ENCODE peak calls at places on chromosome 6, in nine cellular contexts. One of them, this sample, is unnamed.

GRCh38 chr6:57104350-57104749 is 14.4 kb downstream of the ZNF451 start:
- DNase-seq in uterus: no peak
- DNase-seq in dorsolateral prefrontal cortex: no peak
- DNase-seq in psoas muscle: no peak
- DNase-seq in fibroblast of lung: no peak
- DNase-seq in mammary epithelial cell: no peak
- DNase-seq in cardiac muscle cell: no peak
- DNase-seq in fibroblast of mammary gland: no peak
- DNase-seq in A549: no peak
- DNase-seq in this sample: no peak

GRCh38 chr6:7247828-7248227 is 65.2 kb downstream of the SSR1 start:
- DNase-seq in uterus: no peak
- DNase-seq in dorsolateral prefrontal cortex: no peak
- DNase-seq in psoas muscle: no peak
- DNase-seq in fibroblast of lung: no peak
- DNase-seq in mammary epithelial cell: no peak
- DNase-seq in cardiac muscle cell: no peak
- DNase-seq in fibroblast of mammary gland: no peak
- DNase-seq in A549: no peak
- DNase-seq in this sample: no peak

GRCh38 chr6:42249279-42249678 is 31.6 kb upstream of the MRPS10 start:
- DNase-seq in uterus: no peak
- DNase-seq in dorsolateral prefrontal cortex: no peak
- DNase-seq in psoas muscle: no peak
- DNase-seq in fibroblast of lung: no peak
- DNase-seq in mammary epithelial cell: peak; percentile 64
- DNase-seq in cardiac muscle cell: no peak
- DNase-seq in fibroblast of mammary gland: peak; percentile 54
- DNase-seq in A549: no peak
- DNase-seq in this sample: no peak

GRCh38 chr6:152338335-152339125 is 298.6 kb downstream of the SYNE1 start:
- DNase-seq in uterus: peak; percentile 56
- DNase-seq in dorsolateral prefrontal cortex: peak; percentile 55
- DNase-seq in psoas muscle: peak; percentile 63
- DNase-seq in fibroblast of lung: peak; percentile 36
- DNase-seq in mammary epithelial cell: peak; percentile 8
- DNase-seq in cardiac muscle cell: peak; percentile 33
- DNase-seq in fibroblast of mammary gland: peak; percentile 37
- DNase-seq in A549: peak; percentile 10
- DNase-seq in this sample: no peak

GRCh38 chr6:112024464-112024863 is 29.4 kb upstream of the CCN6 start:
- DNase-seq in uterus: no peak
- DNase-seq in dorsolateral prefrontal cortex: no peak
- DNase-seq in psoas muscle: no peak
- DNase-seq in fibroblast of lung: no peak
- DNase-seq in mammary epithelial cell: no peak
- DNase-seq in cardiac muscle cell: no peak
- DNase-seq in fibroblast of mammary gland: no peak
- DNase-seq in A549: no peak
- DNase-seq in this sample: no peak

GRCh38 chr6:121686611-121687023 is 251.2 kb downstream of the GJA1 start:
- DNase-seq in uterus: no peak
- DNase-seq in dorsolateral prefrontal cortex: no peak
- DNase-seq in psoas muscle: no peak
- DNase-seq in fibroblast of lung: no peak
- DNase-seq in mammary epithelial cell: no peak
- DNase-seq in cardiac muscle cell: no peak
- DNase-seq in fibroblast of mammary gland: no peak
- DNase-seq in A549: no peak
- DNase-seq in this sample: no peak

GRCh38 chr6:121645100-121645745 is 209.8 kb downstream of the GJA1 start:
- DNase-seq in uterus: no peak
- DNase-seq in dorsolateral prefrontal cortex: no peak
- DNase-seq in psoas muscle: no peak
- DNase-seq in fibroblast of lung: no peak
- DNase-seq in mammary epithelial cell: no peak
- DNase-seq in cardiac muscle cell: no peak
- DNase-seq in fibroblast of mammary gland: peak; percentile 68
- DNase-seq in A549: no peak
- DNase-seq in this sample: no peak

GRCh38 chr6:11011787-11012234 is 32.3 kb downstream of the ELOVL2 start:
- DNase-seq in uterus: no peak
- DNase-seq in dorsolateral prefrontal cortex: no peak
- DNase-seq in psoas muscle: no peak
- DNase-seq in fibroblast of lung: no peak
- DNase-seq in mammary epithelial cell: no peak
- DNase-seq in cardiac muscle cell: peak; percentile 28
- DNase-seq in fibroblast of mammary gland: peak; percentile 71
- DNase-seq in A549: peak; percentile 69
- DNase-seq in this sample: no peak

GRCh38 chr6:24093381-24093780 is 32.6 kb upstream of the NRSN1 start:
- DNase-seq in uterus: no peak
- DNase-seq in dorsolateral prefrontal cortex: no peak
- DNase-seq in psoas muscle: no peak
- DNase-seq in fibroblast of lung: no peak
- DNase-seq in mammary epithelial cell: no peak
- DNase-seq in cardiac muscle cell: no peak
- DNase-seq in fibroblast of mammary gland: peak; percentile 53
- DNase-seq in A549: no peak
- DNase-seq in this sample: no peak

GRCh38 chr6:157200611-157201010 is 122.7 kb downstream of the TMEM242 start:
- DNase-seq in uterus: no peak
- DNase-seq in dorsolateral prefrontal cortex: no peak
- DNase-seq in psoas muscle: no peak
- DNase-seq in fibroblast of lung: no peak
- DNase-seq in mammary epithelial cell: no peak
- DNase-seq in cardiac muscle cell: no peak
- DNase-seq in fibroblast of mammary gland: no peak
- DNase-seq in A549: no peak
- DNase-seq in this sample: no peak

GRCh38 chr6:33740204-33740608 is 6.5 kb downstream of the IP6K3 start:
- DNase-seq in uterus: no peak
- DNase-seq in dorsolateral prefrontal cortex: no peak
- DNase-seq in psoas muscle: peak; percentile 85
- DNase-seq in fibroblast of lung: peak; percentile 19
- DNase-seq in mammary epithelial cell: no peak
- DNase-seq in cardiac muscle cell: no peak
- DNase-seq in fibroblast of mammary gland: no peak
- DNase-seq in A549: no peak
- DNase-seq in this sample: no peak

GRCh38 chr6:146896960-146897701 is 298.4 kb downstream of the ADGB start:
- DNase-seq in uterus: no peak
- DNase-seq in dorsolateral prefrontal cortex: no peak
- DNase-seq in psoas muscle: no peak
- DNase-seq in fibroblast of lung: no peak
- DNase-seq in mammary epithelial cell: no peak
- DNase-seq in cardiac muscle cell: no peak
- DNase-seq in fibroblast of mammary gland: no peak
- DNase-seq in A549: no peak
- DNase-seq in this sample: no peak

GRCh38 chr6:151284012-151284411 is 44.2 kb downstream of the AKAP12 start:
- DNase-seq in uterus: no peak
- DNase-seq in dorsolateral prefrontal cortex: no peak
- DNase-seq in psoas muscle: no peak
- DNase-seq in fibroblast of lung: no peak
- DNase-seq in mammary epithelial cell: peak; percentile 73
- DNase-seq in cardiac muscle cell: no peak
- DNase-seq in fibroblast of mammary gland: no peak
- DNase-seq in A549: no peak
- DNase-seq in this sample: no peak

GRCh38 chr6:73504160-73504559 is 16.7 kb downstream of the EEF1A1 start:
- DNase-seq in uterus: no peak
- DNase-seq in dorsolateral prefrontal cortex: no peak
- DNase-seq in psoas muscle: no peak
- DNase-seq in fibroblast of lung: no peak
- DNase-seq in mammary epithelial cell: no peak
- DNase-seq in cardiac muscle cell: no peak
- DNase-seq in fibroblast of mammary gland: no peak
- DNase-seq in A549: no peak
- DNase-seq in this sample: no peak

GRCh38 chr6:41625442-41625841 is 12.8 kb upstream of the MDFI start:
- DNase-seq in uterus: no peak
- DNase-seq in dorsolateral prefrontal cortex: no peak
- DNase-seq in psoas muscle: peak; percentile 39
- DNase-seq in fibroblast of lung: no peak
- DNase-seq in mammary epithelial cell: peak; percentile 79
- DNase-seq in cardiac muscle cell: peak; percentile 62
- DNase-seq in fibroblast of mammary gland: no peak
- DNase-seq in A549: no peak
- DNase-seq in this sample: no peak

GRCh38 chr6:140729521-140729920 is 1355.1 kb upstream of the CITED2 start:
- DNase-seq in uterus: no peak
- DNase-seq in dorsolateral prefrontal cortex: no peak
- DNase-seq in psoas muscle: no peak
- DNase-seq in fibroblast of lung: no peak
- DNase-seq in mammary epithelial cell: no peak
- DNase-seq in cardiac muscle cell: no peak
- DNase-seq in fibroblast of mammary gland: no peak
- DNase-seq in A549: no peak
- DNase-seq in this sample: no peak

GRCh38 chr6:157219201-157220200 is 103.8 kb downstream of the TMEM242 start:
- DNase-seq in uterus: peak; percentile 11
- DNase-seq in dorsolateral prefrontal cortex: no peak
- DNase-seq in psoas muscle: no peak
- DNase-seq in fibroblast of lung: peak; percentile 45
- DNase-seq in mammary epithelial cell: no peak
- DNase-seq in cardiac muscle cell: no peak
- DNase-seq in fibroblast of mammary gland: peak; percentile 54
- DNase-seq in A549: no peak
- DNase-seq in this sample: peak; percentile 48

GRCh38 chr6:50849016-50849748 is 30.5 kb downstream of the TFAP2B start:
- DNase-seq in uterus: no peak
- DNase-seq in dorsolateral prefrontal cortex: no peak
- DNase-seq in psoas muscle: no peak
- DNase-seq in fibroblast of lung: no peak
- DNase-seq in mammary epithelial cell: no peak
- DNase-seq in cardiac muscle cell: no peak
- DNase-seq in fibroblast of mammary gland: no peak
- DNase-seq in A549: no peak
- DNase-seq in this sample: no peak

GRCh38 chr6:93182933-93183479 is 236.4 kb downstream of the EPHA7 start:
- DNase-seq in uterus: no peak
- DNase-seq in dorsolateral prefrontal cortex: no peak
- DNase-seq in psoas muscle: no peak
- DNase-seq in fibroblast of lung: no peak
- DNase-seq in mammary epithelial cell: no peak
- DNase-seq in cardiac muscle cell: no peak
- DNase-seq in fibroblast of mammary gland: no peak
- DNase-seq in A549: no peak
- DNase-seq in this sample: no peak

GRCh38 chr6:144150673-144151009 is 324 bp downstream of the STX11 start:
- DNase-seq in uterus: no peak
- DNase-seq in dorsolateral prefrontal cortex: no peak
- DNase-seq in psoas muscle: peak; percentile 25
- DNase-seq in fibroblast of lung: peak; percentile 29
- DNase-seq in mammary epithelial cell: peak; percentile 14
- DNase-seq in cardiac muscle cell: peak; percentile 58
- DNase-seq in fibroblast of mammary gland: peak; percentile 21
- DNase-seq in A549: peak; percentile 20
- DNase-seq in this sample: no peak

GRCh38 chr6:107668826-107669474 is 155.2 kb downstream of the SCML4 start:
- DNase-seq in uterus: no peak
- DNase-seq in dorsolateral prefrontal cortex: no peak
- DNase-seq in psoas muscle: no peak
- DNase-seq in fibroblast of lung: no peak
- DNase-seq in mammary epithelial cell: no peak
- DNase-seq in cardiac muscle cell: no peak
- DNase-seq in fibroblast of mammary gland: no peak
- DNase-seq in A549: no peak
- DNase-seq in this sample: no peak

GRCh38 chr6:88295663-88296062 is 129.5 kb upstream of the CNR1 start:
- DNase-seq in uterus: no peak
- DNase-seq in dorsolateral prefrontal cortex: no peak
- DNase-seq in psoas muscle: no peak
- DNase-seq in fibroblast of lung: no peak
- DNase-seq in mammary epithelial cell: no peak
- DNase-seq in cardiac muscle cell: no peak
- DNase-seq in fibroblast of mammary gland: no peak
- DNase-seq in A549: no peak
- DNase-seq in this sample: no peak

GRCh38 chr6:74764486-74764885 is 441.4 kb downstream of the COL12A1 start:
- DNase-seq in uterus: no peak
- DNase-seq in dorsolateral prefrontal cortex: no peak
- DNase-seq in psoas muscle: no peak
- DNase-seq in fibroblast of lung: no peak
- DNase-seq in mammary epithelial cell: no peak
- DNase-seq in cardiac muscle cell: no peak
- DNase-seq in fibroblast of mammary gland: peak; percentile 39
- DNase-seq in A549: no peak
- DNase-seq in this sample: no peak
- TF ChIP-seq CTCF in uterus: no peak
- TF ChIP-seq CTCF in dorsolateral prefrontal cortex: no peak
- TF ChIP-seq CTCF in psoas muscle: no peak
- TF ChIP-seq CTCF in fibroblast of lung: no peak
- TF ChIP-seq CTCF in mammary epithelial cell: no peak
- TF ChIP-seq CTCF in cardiac muscle cell: no peak
- TF ChIP-seq CTCF in fibroblast of mammary gland: no peak
- TF ChIP-seq CTCF in A549: no peak
- TF ChIP-seq CTCF in this sample: no peak

DNA sequence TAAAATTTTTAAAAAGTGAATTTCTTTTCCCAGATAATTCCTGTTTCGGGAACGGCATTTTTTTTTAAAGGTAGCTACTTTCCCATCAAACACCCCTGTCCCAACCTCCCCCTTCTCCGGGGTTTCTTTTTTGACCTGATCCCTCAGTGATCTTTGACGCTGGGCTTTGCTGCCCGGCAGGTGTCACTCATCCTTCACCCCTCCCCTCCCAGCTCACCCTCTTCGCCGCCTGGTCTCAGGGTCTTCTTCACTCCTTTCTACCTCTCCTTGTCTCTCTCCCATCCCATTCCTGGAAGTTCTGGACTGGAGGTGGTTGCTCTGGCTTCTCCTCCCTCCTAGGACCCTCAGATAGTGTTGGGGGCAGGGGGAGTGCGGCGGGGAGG is 329 bp upstream of the GPR6 start:
- DNase-seq in uterus: no peak
- DNase-seq in dorsolateral prefrontal cortex: no peak
- DNase-seq in psoas muscle: no peak
- DNase-seq in fibroblast of lung: no peak
- DNase-seq in mammary epithelial cell: no peak
- DNase-seq in cardiac muscle cell: peak; percentile 0
- DNase-seq in fibroblast of mammary gland: no peak
- DNase-seq in A549: no peak
- DNase-seq in this sample: no peak
- TF ChIP-seq CTCF in uterus: no peak
- TF ChIP-seq CTCF in dorsolateral prefrontal cortex: no peak
- TF ChIP-seq CTCF in psoas muscle: no peak
- TF ChIP-seq CTCF in fibroblast of lung: no peak
- TF ChIP-seq CTCF in mammary epithelial cell: no peak
- TF ChIP-seq CTCF in cardiac muscle cell: no peak
- TF ChIP-seq CTCF in fibroblast of mammary gland: no peak
- TF ChIP-seq CTCF in A549: no peak
- TF ChIP-seq CTCF in this sample: no peak

GRCh38 chr6:136334853-136335252 is 45.2 kb upstream of the BCLAF1 start:
- DNase-seq in uterus: no peak
- DNase-seq in dorsolateral prefrontal cortex: no peak
- DNase-seq in psoas muscle: no peak
- DNase-seq in fibroblast of lung: no peak
- DNase-seq in mammary epithelial cell: no peak
- DNase-seq in cardiac muscle cell: no peak
- DNase-seq in fibroblast of mammary gland: no peak
- DNase-seq in A549: no peak
- DNase-seq in this sample: no peak
- TF ChIP-seq CTCF in uterus: no peak
- TF ChIP-seq CTCF in dorsolateral prefrontal cortex: peak; percentile 41
- TF ChIP-seq CTCF in psoas muscle: no peak
- TF ChIP-seq CTCF in fibroblast of lung: no peak
- TF ChIP-seq CTCF in mammary epithelial cell: no peak
- TF ChIP-seq CTCF in cardiac muscle cell: peak; percentile 7
- TF ChIP-seq CTCF in fibroblast of mammary gland: peak; percentile 10
- TF ChIP-seq CTCF in A549: no peak
- TF ChIP-seq CTCF in this sample: no peak

GRCh38 chr6:76275746-76276145 is 203.3 kb upstream of the IMPG1 start:
- DNase-seq in uterus: no peak
- DNase-seq in dorsolateral prefrontal cortex: no peak
- DNase-seq in psoas muscle: no peak
- DNase-seq in fibroblast of lung: no peak
- DNase-seq in mammary epithelial cell: no peak
- DNase-seq in cardiac muscle cell: no peak
- DNase-seq in fibroblast of mammary gland: no peak
- DNase-seq in A549: peak; percentile 0
- DNase-seq in this sample: no peak
- TF ChIP-seq CTCF in uterus: no peak
- TF ChIP-seq CTCF in dorsolateral prefrontal cortex: no peak
- TF ChIP-seq CTCF in psoas muscle: no peak
- TF ChIP-seq CTCF in fibroblast of lung: no peak
- TF ChIP-seq CTCF in mammary epithelial cell: no peak
- TF ChIP-seq CTCF in cardiac muscle cell: no peak
- TF ChIP-seq CTCF in fibroblast of mammary gland: no peak
- TF ChIP-seq CTCF in A549: no peak
- TF ChIP-seq CTCF in this sample: no peak